ENCODE peak calls at places on chromosome 2, in six cellular contexts. K is stimulated activated CD4-positive, alpha-beta T cell treated with anti-CD3 and anti-CD28 coated beads, Interleukin-2, amount 100 ng/mL, for 48 hours; L is HFF-Myc; Q is activated CD4-positive, CD25-positive, alpha-beta regulatory T cell treated with anti-CD3 and anti-CD28 coated beads, Interleukin-2, amount 50 U/mL, for 72 hours; J is amniotic stem cell; F is SK-N-SH. X is an unnamed sample.

GRCh38 chr2:224027070-224027469 is 12.0 kb downstream of the SERPINE2 start:
- DNase-seq in Q (no peak), F (no peak), L (no peak), J (no peak), K (no peak), X (no peak)

GRCh38 chr2:60535392-60536312 is 17.8 kb downstream of the BCL11A start:
- DNase-seq in K (no peak), J (no peak), L (no peak), Q (no peak), F (no peak), X (no peak)

GRCh38 chr2:240567872-240568677 is at the start of gene RNPEPL1:
- DNase-seq in F (peak), K (peak), Q (peak), L (no peak), J (no peak), X (peak)

GRCh38 chr2:106104332-106105062 is 89.6 kb downstream of the UXS1 start:
- DNase-seq in Q (no peak), J (no peak), F (peak), L (no peak), K (peak), X (peak)

GRCh38 chr2:204027105-204027504 is 90.5 kb downstream of the ICOS start:
- DNase-seq in Q (no peak), J (no peak), L (peak), K (no peak), F (no peak), X (no peak)

GRCh38 chr2:202944816-202945215 is 32.7 kb downstream of the CARF start:
- DNase-seq in Q (no peak), K (no peak), F (no peak), L (no peak), J (no peak), X (no peak)

GRCh38 chr2:3322311-3322970 is 55.2 kb downstream of the EIPR1 start:
- DNase-seq in F (no peak), K (no peak), J (no peak), Q (no peak), L (no peak), X (no peak)

GRCh38 chr2:129803067-129803466 is 176.4 kb upstream of the RAB6C start:
- DNase-seq in L (no peak), J (no peak), F (no peak), K (no peak), Q (no peak), X (no peak)

GRCh38 chr2:47173986-47174730 is 19.1 kb upstream of the STPG4 start:
- DNase-seq in Q (no peak), K (no peak), L (no peak), J (no peak), F (no peak), X (no peak)

GRCh38 chr2:107669335-107669734 is 157.4 kb upstream of the RGPD4 start:
- DNase-seq in F (peak), K (no peak), L (no peak), Q (no peak), J (peak), X (no peak)

GRCh38 chr2:41879367-41879871 is 168.4 kb upstream of the PKDCC start:
- DNase-seq in Q (no peak), L (no peak), F (peak), J (no peak), K (no peak), X (no peak)

X was measured in D341Med.